ENCODE peak calls at places on chromosomes 5 and 9, in five cellular contexts. L, Q, R, D and V are unnamed samples.

GRCh38 chr5:53262348-53262970 is 152.9 kb upstream of the MOCS2 start:
- DNase-seq in Q (no peak), D (no peak), R (peak), L (peak), V (peak)

GRCh38 chr5:95725937-95726810 is 5.0 kb upstream of the RHOBTB3 start:
- DNase-seq in D (no peak), Q (peak), L (peak), R (peak), V (peak)

GRCh38 chr5:75052461-75053285 is at the start of gene GCNT4:
- DNase-seq in D (peak), R (peak), L (peak), Q (no peak), V (peak)

GRCh38 chr5:144247131-144247530 is 76.5 kb downstream of the KCTD16 start:
- DNase-seq in D (no peak), Q (no peak), L (peak), R (no peak), V (no peak)

GRCh38 chr9:91995000-91995399 is 45.0 kb upstream of the ROR2 start:
- DNase-seq in L (no peak), R (no peak), D (no peak), Q (no peak), V (no peak)

GRCh38 chr5:177303121-177303924 is at the start of the genes PRELID1 and RAB24:
- DNase-seq in L (peak), R (peak), Q (no peak), D (peak), V (peak)

GRCh38 chr5:88883566-88884434 is 816 bp upstream of the MEF2C start:
- DNase-seq in D (peak), Q (no peak), L (peak), R (peak), V (peak)

GRCh38 chr5:6291961-6292360 is 86.4 kb downstream of the MED10 start:
- DNase-seq in L (peak), Q (no peak), R (no peak), D (no peak), V (peak)

GRCh38 chr5:128225245-128226030 is 141.9 kb downstream of the SLC12A2 start:
- DNase-seq in R (peak), D (no peak), L (no peak), Q (no peak), V (no peak)

GRCh38 chr9:133448487-133448972 is 11.2 kb upstream of the CACFD1 start:
- DNase-seq in D (no peak), Q (no peak), L (no peak), R (no peak), V (no peak)

GRCh38 chr5:18970000-18970399 is 1018.0 kb downstream of the CDH18 start:
- DNase-seq in Q (no peak), R (no peak), L (no peak), D (no peak), V (no peak)

GRCh38 chr5:134578578-134579283 is 53.3 kb downstream of the JADE2 start:
- DNase-seq in Q (no peak), R (no peak), D (no peak), L (no peak), V (no peak)

GRCh38 chr5:59732806-59733205 is 160.7 kb downstream of the PDE4D start:
- DNase-seq in D (no peak), Q (no peak), R (no peak), L (peak), V (peak)

GRCh38 chr5:35853652-35854051 is 3.0 kb upstream of the IL7R start:
- DNase-seq in R (no peak), L (no peak), Q (no peak), D (peak), V (no peak)

GRCh38 chr9:84899326-84899725 is 229.8 kb downstream of the NTRK2 start:
- DNase-seq in L (no peak), R (no peak), Q (no peak), D (no peak), V (no peak)

GRCh38 chr5:16066320-16066719 is 113.3 kb downstream of the MARCHF11 start:
- DNase-seq in R (no peak), D (no peak), L (no peak), Q (no peak), V (no peak)

GRCh38 chr9:3698531-3698930 is 172.7 kb upstream of the RFX3 start:
- DNase-seq in L (no peak), D (no peak), R (no peak), Q (no peak), V (no peak)

GRCh38 chr5:54965806-54966205 is 19.6 kb downstream of the ESM1 start:
- DNase-seq in Q (no peak), D (no peak), R (no peak), L (peak), V (no peak)

GRCh38 chr5:135217669-135218485 is 181.2 kb downstream of the MACROH2A1 start:
- DNase-seq in L (no peak), D (no peak), R (no peak), Q (no peak), V (no peak)

GRCh38 chr5:1261643-1262042 is 33.2 kb downstream of the TERT start:
- DNase-seq in Q (no peak), R (no peak), L (no peak), D (no peak), V (no peak)

GRCh38 chr9:92342825-92343488 is 17.2 kb downstream of the CENPP start:
- DNase-seq in L (peak), D (no peak), Q (no peak), R (peak), V (peak)

GRCh38 chr5:4662845-4663244 is 477.3 kb upstream of the ADAMTS16 start:
- DNase-seq in L (no peak), Q (no peak), D (no peak), R (no peak), V (no peak)

GRCh38 chr5:14490309-14490711 is 91.3 kb upstream of the OTULINL start:
- DNase-seq in Q (no peak), L (no peak), D (no peak), R (no peak), V (no peak)

GRCh38 chr5:132272341-132273210 is 15.1 kb downstream of the PDLIM4 start:
- DNase-seq in R (peak), Q (no peak), L (peak), D (no peak), V (peak)

GRCh38 chr9:133049043-133049442 is 12.7 kb upstream of the CEL start:
- DNase-seq in D (no peak), Q (no peak), R (no peak), L (no peak), V (no peak)

GRCh38 chr9:125703662-125704061 is 3.3 kb downstream of the MAPKAP1 start:
- DNase-seq in R (no peak), L (no peak), Q (no peak), D (no peak), V (no peak)

GRCh38 chr9:109031241-109031640 is 17.9 kb upstream of the CTNNAL1 start:
- DNase-seq in Q (no peak), R (no peak), L (peak), D (no peak), V (peak)
- H3K4me3 ChIP-seq in Q (no peak), R (no peak), L (no peak), D (no peak), V (no peak)

GRCh38 chr9:98519641-98520040 is 189.1 kb downstream of the GABBR2 start:
- DNase-seq in D (no peak), R (no peak), Q (no peak), L (no peak), V (no peak)

GRCh38 chr9:98522487-98522886 is 186.2 kb downstream of the GABBR2 start:
- DNase-seq in R (no peak), Q (no peak), L (no peak), D (no peak), V (no peak)

GRCh38 chr9:98520221-98520920 is 188.4 kb downstream of the GABBR2 start:
- DNase-seq in R (peak), D (no peak), Q (no peak), L (no peak), V (peak)

GRCh38 chr9:98521141-98521540 is 187.6 kb downstream of the GABBR2 start:
- DNase-seq in R (peak), L (peak), Q (peak), D (no peak), V (peak)

GRCh38 chr9:98523231-98523901 is 185.4 kb downstream of the GABBR2 start:
- DNase-seq in L (peak), Q (no peak), D (no peak), R (peak), V (peak)
- TF ChIP-seq CTCF in L (peak), Q (peak), D (no peak), R (peak), V (peak)

GRCh38 chr5:140345919-140346347 is 470 bp downstream of the HBEGF start:
- DNase-seq in R (peak), L (peak), Q (no peak), D (peak), V (peak)

GRCh38 chr5:140346348-140347221 is at the start of gene HBEGF:
- DNase-seq in D (peak), Q (no peak), R (peak), L (peak), V (peak)

GRCh38 chr5:140342896-140343295 is 3.5 kb downstream of the HBEGF start:
- DNase-seq in Q (no peak), R (no peak), D (no peak), L (no peak), V (no peak)

GRCh38 chr5:140347382-140347781 is 979 bp upstream of the HBEGF start:
- DNase-seq in D (no peak), Q (no peak), R (no peak), L (no peak), V (no peak)

GRCh38 chr5:140344683-140345423 is 1.6 kb downstream of the HBEGF start:
- DNase-seq in Q (no peak), L (no peak), R (peak), D (no peak), V (peak)
- H3K4me3 ChIP-seq in Q (no peak), L (no peak), R (peak), D (no peak), V (no peak)

GRCh38 chr5:156716981-156717380 is 133.1 kb upstream of the PPP1R2B start:
- DNase-seq in D (no peak), Q (no peak), L (no peak), R (no peak), V (no peak)
- TF ChIP-seq CTCF in D (no peak), Q (no peak), L (no peak), R (no peak), V (no peak)

DNA sequence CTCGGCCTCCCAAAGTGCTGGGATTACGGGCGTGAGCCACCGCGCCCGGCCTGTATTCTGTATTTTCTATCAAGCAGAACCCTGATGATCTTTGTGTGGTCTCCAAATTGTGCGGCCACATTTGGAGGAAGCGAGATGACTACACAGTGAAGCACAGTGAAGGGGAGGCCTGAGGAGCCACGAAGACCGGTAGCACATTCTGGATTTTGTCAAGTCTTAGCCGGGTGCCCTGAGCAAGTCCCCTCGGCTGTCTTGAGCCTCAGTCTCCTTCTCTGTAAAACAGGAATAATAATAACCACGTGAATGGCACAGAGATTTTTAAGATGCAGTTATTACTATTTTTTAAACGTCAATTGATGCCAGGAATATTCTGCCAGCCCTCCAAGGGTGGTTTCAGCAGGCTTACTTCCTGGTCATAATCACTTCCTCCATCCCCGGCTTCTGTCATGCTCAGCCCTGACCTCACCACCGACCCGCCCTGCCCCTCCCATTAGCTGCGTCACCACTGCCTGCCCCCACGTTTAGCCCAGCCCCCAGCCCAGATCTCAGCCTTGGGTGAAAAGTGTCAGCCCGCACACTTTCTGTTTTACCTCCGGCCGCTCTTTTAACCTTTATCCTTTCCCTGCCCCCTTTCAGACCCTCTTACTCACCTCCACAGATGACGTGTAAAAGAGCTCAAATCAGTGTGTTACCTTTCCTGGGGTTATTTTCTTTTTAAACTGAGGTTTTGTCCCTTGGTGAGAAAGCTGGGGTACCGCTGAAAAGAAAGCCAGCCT is 27.0 kb upstream of the ERGIC1 start:
- DNase-seq in Q (no peak), R (peak), L (peak), D (peak), V (peak)
- H3K4me3 ChIP-seq in Q (no peak), R (no peak), L (peak), D (no peak), V (no peak)

GRCh38 chr9:23492126-23493002 is 333.7 kb downstream of the ELAVL2 start:
- DNase-seq in L (peak), D (no peak), R (peak), Q (no peak), V (peak)
- TF ChIP-seq CTCF in L (peak), D (no peak), R (peak), Q (no peak), V (peak)

DNA sequence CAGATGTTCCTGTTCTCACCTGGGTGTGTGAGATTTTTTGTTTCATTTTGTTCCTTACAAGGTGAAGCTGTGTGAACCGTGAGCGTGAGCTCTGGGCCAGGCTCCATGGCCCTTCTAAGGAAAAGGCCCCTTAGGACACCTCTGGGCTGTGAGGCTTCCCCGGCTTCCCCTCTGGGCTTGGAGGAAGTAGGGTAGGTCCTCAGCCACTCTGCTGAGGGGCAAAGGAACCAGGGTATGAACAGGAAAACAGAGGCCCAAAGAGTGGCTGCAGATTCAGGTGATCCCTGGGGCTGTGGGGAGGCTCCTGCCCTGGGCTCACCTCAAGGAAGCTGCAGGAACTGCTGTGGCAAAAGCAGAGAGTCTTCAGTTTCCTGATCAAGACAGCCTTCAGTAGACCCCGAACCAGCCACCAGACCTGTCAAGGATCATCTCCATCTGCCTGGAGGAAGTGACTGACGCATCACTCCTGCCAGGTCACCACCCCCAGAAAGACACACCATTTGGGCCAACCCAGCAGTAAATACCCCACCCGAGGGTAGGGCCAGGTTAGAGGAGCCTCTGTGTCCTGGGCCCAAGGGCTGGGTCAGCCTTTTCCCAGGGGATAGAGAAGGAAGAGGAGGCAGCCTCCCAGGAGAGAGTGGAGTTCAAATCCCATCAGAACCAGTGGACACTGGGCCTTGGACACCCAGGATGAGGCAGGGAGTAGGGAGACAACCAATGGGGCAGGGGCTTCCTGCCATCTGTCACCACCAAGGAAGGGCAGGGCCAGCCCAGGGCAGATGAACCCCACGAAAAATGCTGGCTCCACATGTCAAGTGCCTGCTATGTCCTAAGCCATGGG is 5.7 kb upstream of the ST6GALNAC6 start:
- DNase-seq in R (no peak), L (no peak), D (peak), Q (no peak), V (no peak)
- H3K4me3 ChIP-seq in R (no peak), L (no peak), D (no peak), Q (no peak), V (no peak)